ENCODE peak calls at places on chromosomes 4 and X, in five cellular contexts. X is NCI-H345, N is lung, U is fibroblast of pulmonary artery, M is HEK293T. Z is an unnamed sample.

GRCh38 chrX:41730101-41730500 is 6.1 kb downstream of the GPR82 start:
- DNase-seq in N (no peak), X (no peak), U (peak; percentile 30), M (no peak), Z (no peak)

GRCh38 chrX:110477593-110478228 is 119.1 kb downstream of the RTL9 start:
- DNase-seq in N (no peak), X (no peak), U (no peak), M (no peak), Z (no peak)

GRCh38 chr4:126748736-126749135 is 884.0 kb upstream of the INTU start:
- DNase-seq in U (no peak), N (no peak), M (no peak), X (no peak), Z (no peak)

GRCh38 chr4:104915864-104916263 is 230.8 kb upstream of the TET2 start:
- DNase-seq in U (no peak), N (no peak), M (no peak), X (no peak), Z (no peak)

GRCh38 chr4:16443504-16444088 is 217.3 kb upstream of the TAPT1 start:
- DNase-seq in M (peak; percentile 47), N (no peak), U (peak; percentile 69), X (no peak), Z (peak; percentile 11)

GRCh38 chrX:72045141-72045540 is 86.6 kb downstream of the RTL5 start:
- DNase-seq in N (no peak), U (no peak), X (no peak), M (no peak), Z (no peak)

GRCh38 chrX:39811391-39811790 is 286.4 kb downstream of the BCOR start:
- DNase-seq in M (no peak), X (no peak), U (no peak), N (no peak), Z (peak; percentile 58)

GRCh38 chr4:179110356-179110755 is 1668.1 kb upstream of the AGA start:
- DNase-seq in N (no peak), U (peak; percentile 23), X (no peak), M (peak; percentile 3), Z (no peak)

GRCh38 chrX:151359931-151360871 is 36.8 kb upstream of the VMA21 start:
- DNase-seq in M (peak; percentile 71), U (peak; percentile 7), X (peak; percentile 14), N (no peak), Z (peak; percentile 22)

GRCh38 chr4:85756938-85757337 is 282.0 kb downstream of the ARHGAP24 start:
- DNase-seq in X (no peak), M (peak; percentile 31), U (peak; percentile 78), N (no peak), Z (no peak)

GRCh38 chr4:8217246-8217511 is 18.1 kb downstream of the SH3TC1 start:
- DNase-seq in X (no peak), U (no peak), M (no peak), N (no peak), Z (no peak)

GRCh38 chrX:42247241-42247640 is 323.9 kb upstream of the CASK start:
- DNase-seq in U (peak; percentile 86), X (no peak), M (no peak), N (no peak), Z (no peak)

GRCh38 chr4:72325215-72325614 is 243.8 kb downstream of the ADAMTS3 start:
- DNase-seq in N (no peak), X (no peak), M (no peak), U (no peak), Z (no peak)

GRCh38 chrX:151982217-151982616 is 7.7 kb upstream of the GABRE start:
- DNase-seq in M (no peak), X (no peak), U (peak; percentile 75), N (no peak), Z (no peak)

GRCh38 chr4:69617083-69617694 is 22.3 kb downstream of the UGT2A2 start:
- DNase-seq in X (no peak), U (peak; percentile 55), M (peak; percentile 15), N (no peak), Z (peak; percentile 73)

GRCh38 chrX:22686138-22686541 is 313.6 kb upstream of the DDX53 start:
- DNase-seq in N (no peak), U (peak; percentile 91), X (peak; percentile 65), M (no peak), Z (peak; percentile 93)

GRCh38 chr4:181637186-181638105 is 605.8 kb upstream of the TENM3 start:
- DNase-seq in N (no peak), M (no peak), X (no peak), U (no peak), Z (no peak)

GRCh38 chrX:12440245-12440644 is 302.0 kb downstream of the FRMPD4 start:
- DNase-seq in M (no peak), N (no peak), X (no peak), U (no peak), Z (no peak)

GRCh38 chr4:117135634-117136354 is 50.4 kb upstream of the TRAM1L1 start:
- DNase-seq in X (no peak), N (no peak), U (no peak), M (no peak), Z (no peak)

GRCh38 chr4:82431026-82431745 is 796 bp downstream of the ENOPH1 start:
- DNase-seq in N (peak; percentile 39), X (peak; percentile 22), M (peak; percentile 28), U (peak; percentile 29), Z (peak; percentile 78)

GRCh38 chrX:150360331-150360730 is 2.8 kb upstream of the MAMLD1 start:
- DNase-seq in M (no peak), U (no peak), X (no peak), N (no peak), Z (no peak)

GRCh38 chr4:181301735-181302380 is 941.3 kb upstream of the TENM3 start:
- DNase-seq in N (no peak), X (no peak), U (peak; percentile 3), M (peak; percentile 34), Z (peak; percentile 89)

GRCh38 chr4:14856076-14856926 is 146.0 kb upstream of the CPEB2 start:
- DNase-seq in U (peak; percentile 97), N (peak; percentile 85), X (no peak), M (no peak), Z (no peak)

GRCh38 chrX:96846841-96847240 is 36.9 kb upstream of the RPA4 start:
- DNase-seq in M (no peak), X (no peak), N (no peak), U (no peak), Z (no peak)

Z was measured in NCI-H146.